ENCODE peak calls at places on chromosomes 11 and 22, in ten cellular contexts. Z is activated B cell treated with CpG ODN at 0.5 μM for 24 hours, F is epithelial cell of esophagus, B is astrocyte, W is PC-9, K is progenitor cell of endocrine pancreas, Q is suprapubic skin, G is dorsolateral prefrontal cortex, A is fibroblast of mammary gland, D is WTC11. H is an unnamed sample.

GRCh38 chr22:20238567-20239062 is 29.5 kb downstream of the RTN4R start:
- DNase-seq in Z (peak), F (peak), B (no peak), W (peak), K (peak), Q (no peak), G (no peak), A (peak), D (peak), H (peak)

GRCh38 chr11:69076129-69076791 is 27.5 kb downstream of the TPCN2 start:
- DNase-seq in Z (no peak), F (no peak), B (peak), W (peak), K (no peak), Q (no peak), G (no peak), A (peak), D (no peak), H (no peak)

GRCh38 chr11:19769820-19770219 is 57.2 kb downstream of the NAV2 start:
- DNase-seq in Z (no peak), F (no peak), B (peak), W (peak), K (no peak), Q (no peak), G (no peak), A (peak), D (no peak), H (no peak)

GRCh38 chr11:8006349-8006977 is 19.3 kb downstream of the EIF3F start:
- DNase-seq in Z (no peak), F (peak), B (peak), W (peak), K (peak), Q (no peak), G (peak), A (peak), D (peak), H (peak)

GRCh38 chr11:64245401-64245796 is 1.3 kb downstream of the PPP1R14B start:
- DNase-seq in Z (no peak), F (no peak), B (no peak), W (no peak), K (no peak), Q (no peak), G (no peak), A (no peak), D (no peak), H (no peak)

GRCh38 chr11:117827521-117828511 is 3.3 kb upstream of the FXYD2 start:
- DNase-seq in Z (peak), F (no peak), B (no peak), W (no peak), K (peak), Q (peak), G (no peak), A (no peak), D (peak), H (no peak)

GRCh38 chr22:18110194-18110943 is at the start of gene TUBA8:
- DNase-seq in Z (no peak), F (peak), B (peak), W (peak), K (peak), Q (peak), G (peak), A (no peak), D (peak), H (no peak)

GRCh38 chr11:116310215-116310614 is 462.6 kb downstream of the BUD13 start:
- DNase-seq in Z (no peak), F (no peak), B (peak), W (no peak), K (no peak), Q (no peak), G (no peak), A (no peak), D (no peak), H (no peak)

GRCh38 chr22:27892811-27893210 is 26.2 kb downstream of the PITPNB start:
- DNase-seq in Z (no peak), F (no peak), B (no peak), W (no peak), K (no peak), Q (no peak), G (no peak), A (no peak), D (no peak), H (no peak)

GRCh38 chr11:69585385-69585784 is 55.6 kb upstream of the CCND1 start:
- DNase-seq in Z (no peak), F (no peak), B (no peak), W (no peak), K (no peak), Q (no peak), G (no peak), A (no peak), D (no peak), H (no peak)

GRCh38 chr11:130527648-130528300 is 79.3 kb downstream of the ADAMTS15 start:
- DNase-seq in Z (no peak), F (no peak), B (peak), W (peak), K (no peak), Q (no peak), G (no peak), A (peak), D (no peak), H (no peak)

GRCh38 chr11:8459711-8460399 is 134.2 kb downstream of the STK33 start:
- DNase-seq in Z (no peak), F (peak), B (no peak), W (no peak), K (no peak), Q (no peak), G (no peak), A (no peak), D (no peak), H (no peak)

GRCh38 chr11:107587306-107587979 is 3.5 kb upstream of the ELMOD1 start:
- DNase-seq in Z (no peak), F (peak), B (peak), W (no peak), K (no peak), Q (no peak), G (no peak), A (peak), D (no peak), H (no peak)

GRCh38 chr11:17014321-17014773 is at the start of gene PLEKHA7:
- DNase-seq in Z (no peak), F (no peak), B (no peak), W (peak), K (peak), Q (no peak), G (no peak), A (no peak), D (peak), H (peak)

GRCh38 chr11:62879554-62879953 is 1.1 kb upstream of the SLC3A2 start:
- DNase-seq in Z (no peak), F (no peak), B (no peak), W (no peak), K (no peak), Q (no peak), G (no peak), A (peak), D (no peak), H (no peak)

GRCh38 chr22:17627961-17628303 is 617 bp downstream of the ATP6V1E1 start:
- DNase-seq in Z (no peak), F (no peak), B (no peak), W (no peak), K (no peak), Q (no peak), G (no peak), A (no peak), D (no peak), H (no peak)

GRCh38 chr11:34029176-34029575 is 22.4 kb upstream of the CAPRIN1 start:
- DNase-seq in Z (no peak), F (peak), B (no peak), W (no peak), K (no peak), Q (no peak), G (no peak), A (peak), D (no peak), H (no peak)

GRCh38 chr11:2799881-2800654 is 85.5 kb downstream of the CDKN1C start:
- DNase-seq in Z (no peak), F (no peak), B (no peak), W (peak), K (peak), Q (peak), G (no peak), A (no peak), D (peak), H (no peak)

GRCh38 chr22:39144101-39144815 is 8.2 kb downstream of the CBX7 start:
- DNase-seq in Z (peak), F (no peak), B (peak), W (peak), K (no peak), Q (no peak), G (no peak), A (peak), D (no peak), H (no peak)

GRCh38 chr22:17969732-17970131 is 54.6 kb downstream of the MICAL3 start:
- DNase-seq in Z (no peak), F (peak), B (peak), W (peak), K (no peak), Q (no peak), G (no peak), A (peak), D (no peak), H (no peak)

GRCh38 chr11:7522106-7522505 is 8.3 kb downstream of the PPFIBP2 start:
- DNase-seq in Z (no peak), F (no peak), B (no peak), W (no peak), K (no peak), Q (no peak), G (no peak), A (no peak), D (no peak), H (no peak)

GRCh38 chr22:20268350-20269012 is 363 bp upstream of the RTN4R start:
- DNase-seq in Z (peak), F (peak), B (no peak), W (peak), K (peak), Q (no peak), G (peak), A (peak), D (peak), H (no peak)

GRCh38 chr11:64613648-64614047 is 22.6 kb downstream of the SLC22A12 start:
- DNase-seq in Z (no peak), F (no peak), B (no peak), W (no peak), K (no peak), Q (no peak), G (no peak), A (no peak), D (no peak), H (no peak)

GRCh38 chr11:57772562-57772961 is 11.0 kb downstream of the CTNND1 start:
- DNase-seq in Z (no peak), F (peak), B (peak), W (no peak), K (no peak), Q (no peak), G (no peak), A (no peak), D (no peak), H (no peak)

GRCh38 chr22:27641049-27641790 is 160.3 kb downstream of the MN1 start:
- DNase-seq in Z (no peak), F (peak), B (peak), W (no peak), K (no peak), Q (no peak), G (no peak), A (no peak), D (no peak), H (no peak)

GRCh38 chr11:59756845-59757244 is 1.7 kb downstream of the STX3 start:
- DNase-seq in Z (no peak), F (peak), B (no peak), W (peak), K (no peak), Q (no peak), G (no peak), A (peak), D (no peak), H (no peak)

GRCh38 chr22:50139843-50140415 is 30.6 kb upstream of the PANX2 start:
- DNase-seq in Z (no peak), F (peak), B (no peak), W (no peak), K (no peak), Q (no peak), G (no peak), A (no peak), D (no peak), H (no peak)

GRCh38 chr11:105899776-105900175 is 122.3 kb downstream of the MSANTD4 start:
- DNase-seq in Z (no peak), F (no peak), B (no peak), W (no peak), K (no peak), Q (no peak), G (no peak), A (no peak), D (no peak), H (no peak)

GRCh38 chr11:64742940-64743590 is 877 bp downstream of the RASGRP2 start:
- DNase-seq in Z (peak), F (peak), B (no peak), W (peak), K (peak), Q (peak), G (no peak), A (no peak), D (peak), H (peak)

GRCh38 chr11:34063061-34063795 is 11.7 kb downstream of the CAPRIN1 start:
- DNase-seq in Z (no peak), F (no peak), B (no peak), W (no peak), K (no peak), Q (no peak), G (no peak), A (no peak), D (no peak), H (no peak)

GRCh38 chr11:269146-269890 is 8.9 kb upstream of the NLRP6 start:
- DNase-seq in Z (peak), F (peak), B (no peak), W (no peak), K (no peak), Q (peak), G (no peak), A (peak), D (no peak), H (no peak)

GRCh38 chr11:76654310-76654851 is 16.2 kb downstream of the LRRC32 start:
- DNase-seq in Z (no peak), F (no peak), B (peak), W (no peak), K (no peak), Q (peak), G (no peak), A (peak), D (peak), H (no peak)

GRCh38 chr22:39556970-39557811 is 13.4 kb upstream of the CACNA1I start:
- DNase-seq in Z (no peak), F (peak), B (no peak), W (peak), K (no peak), Q (no peak), G (peak), A (peak), D (no peak), H (peak)

GRCh38 chr11:47325271-47326041 is 27.0 kb downstream of the MYBPC3 start:
- DNase-seq in Z (no peak), F (no peak), B (no peak), W (no peak), K (no peak), Q (no peak), G (peak), A (no peak), D (no peak), H (no peak)

GRCh38 chr11:71170619-71171018 is 81.8 kb downstream of the SHANK2 start:
- DNase-seq in Z (no peak), F (no peak), B (no peak), W (no peak), K (no peak), Q (no peak), G (no peak), A (no peak), D (no peak), H (no peak)

GRCh38 chr22:43270314-43270908 is 72.8 kb downstream of the SCUBE1 start:
- DNase-seq in Z (no peak), F (no peak), B (no peak), W (no peak), K (no peak), Q (no peak), G (no peak), A (no peak), D (peak), H (no peak)
- TF ChIP-seq CTCF in Z (no peak), F (no peak), B (peak), W (no peak), K (peak), Q (no peak), G (no peak), A (no peak), D (no peak), H (peak)

GRCh38 chr11:128733440-128734115 is 39.7 kb downstream of the FLI1 start:
- DNase-seq in Z (no peak), F (peak), B (peak), W (no peak), K (no peak), Q (no peak), G (no peak), A (no peak), D (peak), H (no peak)

GRCh38 chr11:128728767-128729587 is 35.1 kb downstream of the FLI1 start:
- DNase-seq in Z (no peak), F (no peak), B (no peak), W (no peak), K (no peak), Q (no peak), G (no peak), A (no peak), D (no peak), H (no peak)

GRCh38 chr11:128727811-128728431 is 34.0 kb downstream of the FLI1 start:
- DNase-seq in Z (no peak), F (no peak), B (no peak), W (no peak), K (no peak), Q (no peak), G (no peak), A (no peak), D (no peak), H (no peak)

GRCh38 chr11:128732471-128733277 is 38.8 kb downstream of the FLI1 start:
- DNase-seq in Z (no peak), F (no peak), B (no peak), W (no peak), K (no peak), Q (no peak), G (no peak), A (no peak), D (no peak), H (no peak)

GRCh38 chr11:128731041-128731663 is 37.3 kb downstream of the FLI1 start:
- DNase-seq in Z (no peak), F (no peak), B (no peak), W (no peak), K (no peak), Q (no peak), G (no peak), A (no peak), D (no peak), H (no peak)
- TF ChIP-seq CTCF in Z (no peak), F (no peak), B (no peak), W (no peak), K (no peak), Q (no peak), G (no peak), A (no peak), D (no peak), H (no peak)

DNA sequence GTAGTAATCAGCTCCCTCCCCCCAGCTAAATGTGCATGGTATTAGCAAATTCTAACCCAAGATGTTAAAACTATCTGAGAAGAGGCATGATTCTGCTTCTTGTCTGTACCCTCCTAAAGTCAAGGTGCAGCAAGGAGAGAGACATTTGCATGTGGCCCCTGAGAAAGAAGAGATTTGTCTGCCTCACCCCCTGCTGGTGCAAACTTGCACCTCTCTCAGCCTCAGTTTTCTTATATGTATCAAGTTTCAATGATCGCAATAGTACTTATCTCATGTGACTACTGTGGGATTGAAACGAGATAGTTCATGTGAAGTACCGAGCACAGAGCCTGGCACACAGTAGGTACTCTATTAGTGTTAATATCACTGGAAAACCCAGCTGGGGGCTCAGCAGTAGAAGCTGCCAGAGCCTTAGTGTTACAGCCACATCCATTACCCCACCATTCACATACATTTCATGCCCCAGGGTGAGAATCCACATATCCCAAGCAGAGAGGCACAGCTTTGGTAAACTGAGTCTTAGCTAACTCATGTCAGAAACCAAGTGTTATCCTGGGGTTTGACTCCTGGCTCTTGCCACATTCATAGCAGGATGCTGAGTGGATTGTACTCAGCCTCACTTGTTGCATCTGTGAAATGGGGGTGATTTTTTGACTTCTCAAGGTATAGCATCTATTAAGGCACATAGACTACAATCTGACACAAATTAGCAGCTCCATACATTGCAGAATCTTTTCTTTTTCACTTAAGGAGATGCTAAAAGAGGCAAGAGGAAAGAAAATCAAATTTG is 24.9 kb downstream of the CD44 start:
- DNase-seq in Z (no peak), F (no peak), B (no peak), W (no peak), K (no peak), Q (no peak), G (no peak), A (no peak), D (no peak), H (no peak)
- TF ChIP-seq CTCF in Z (no peak), F (no peak), B (peak), W (no peak), K (peak), Q (peak), G (no peak), A (peak), D (no peak), H (peak)

GRCh38 chr11:13970986-13971385 is 8.5 kb downstream of the SPON1 start:
- DNase-seq in Z (no peak), F (peak), B (no peak), W (peak), K (no peak), Q (no peak), G (no peak), A (peak), D (peak), H (no peak)
- TF ChIP-seq CTCF in Z (no peak), F (peak), B (no peak), W (peak), K (peak), Q (no peak), G (no peak), A (peak), D (no peak), H (peak)

GRCh38 chr11:61747389-61748285 is 4.8 kb upstream of the MYRF start:
- DNase-seq in Z (peak), F (peak), B (peak), W (peak), K (peak), Q (peak), G (peak), A (peak), D (peak), H (no peak)
- TF ChIP-seq CTCF in Z (peak), F (peak), B (peak), W (peak), K (peak), Q (peak), G (peak), A (peak), D (peak), H (peak)

GRCh38 chr11:78150754-78151153 is 11.3 kb upstream of the ALG8 start:
- DNase-seq in Z (no peak), F (no peak), B (no peak), W (no peak), K (no peak), Q (no peak), G (no peak), A (no peak), D (no peak), H (no peak)

GRCh38 chr11:78147807-78148206 is 8.4 kb upstream of the ALG8 start:
- DNase-seq in Z (no peak), F (peak), B (no peak), W (no peak), K (no peak), Q (no peak), G (no peak), A (no peak), D (no peak), H (no peak)

GRCh38 chr11:78151804-78152203 is 12.4 kb upstream of the ALG8 start:
- DNase-seq in Z (no peak), F (no peak), B (no peak), W (no peak), K (no peak), Q (no peak), G (no peak), A (no peak), D (no peak), H (no peak)

GRCh38 chr11:78150346-78150745 is 10.9 kb upstream of the ALG8 start:
- DNase-seq in Z (no peak), F (no peak), B (no peak), W (no peak), K (no peak), Q (no peak), G (no peak), A (no peak), D (no peak), H (no peak)

GRCh38 chr11:78149646-78150045 is 10.2 kb upstream of the ALG8 start:
- DNase-seq in Z (no peak), F (peak), B (peak), W (no peak), K (no peak), Q (no peak), G (no peak), A (peak), D (no peak), H (no peak)
- TF ChIP-seq CTCF in Z (no peak), F (peak), B (peak), W (peak), K (no peak), Q (no peak), G (peak), A (peak), D (no peak), H (peak)

GRCh38 chr11:37107415-37107814 is 509.4 kb upstream of the RAG2 start:
- DNase-seq in Z (no peak), F (no peak), B (no peak), W (no peak), K (no peak), Q (no peak), G (no peak), A (no peak), D (no peak), H (no peak)
- TF ChIP-seq CTCF in Z (no peak), F (no peak), B (no peak), W (peak), K (no peak), Q (no peak), G (peak), A (no peak), D (no peak), H (no peak)

GRCh38 chr11:67627394-67627787 is 2.3 kb downstream of the NUDT8 start:
- DNase-seq in Z (no peak), F (no peak), B (no peak), W (no peak), K (no peak), Q (no peak), G (no peak), A (no peak), D (no peak), H (no peak)

GRCh38 chr11:67629386-67630229 is at the start of gene NUDT8:
- DNase-seq in Z (peak), F (peak), B (peak), W (peak), K (peak), Q (peak), G (peak), A (peak), D (peak), H (no peak)

GRCh38 chr11:67626970-67627369 is 2.8 kb downstream of the NUDT8 start:
- DNase-seq in Z (no peak), F (no peak), B (no peak), W (no peak), K (no peak), Q (peak), G (no peak), A (no peak), D (no peak), H (no peak)

GRCh38 chr11:67628710-67629385 is 889 bp downstream of the NUDT8 start:
- DNase-seq in Z (no peak), F (no peak), B (no peak), W (no peak), K (no peak), Q (peak), G (no peak), A (no peak), D (no peak), H (no peak)

GRCh38 chr11:67627788-67628624 is 1.7 kb downstream of the NUDT8 start:
- DNase-seq in Z (no peak), F (no peak), B (no peak), W (no peak), K (no peak), Q (peak), G (no peak), A (no peak), D (no peak), H (no peak)
- TF ChIP-seq CTCF in Z (no peak), F (no peak), B (no peak), W (no peak), K (no peak), Q (no peak), G (no peak), A (no peak), D (no peak), H (no peak)

H was measured in D721Med.